ENCODE peak calls at places on chromosomes 16 and 17, in five cellular contexts. One of them, this sample, is unnamed.

GRCh38 chr16:10252155-10252554 is 69.9 kb upstream of the GRIN2A start:
- DNase-seq in H1: no peak
- DNase-seq in K562: no peak
- DNase-seq in GM12878: no peak
- DNase-seq in HepG2: no peak
- DNase-seq in this sample: no peak

GRCh38 chr16:87047221-87048037 is 269.8 kb downstream of the C16orf95 start:
- DNase-seq in H1: no peak
- DNase-seq in K562: no peak
- DNase-seq in GM12878: no peak
- DNase-seq in HepG2: no peak
- DNase-seq in this sample: no peak

GRCh38 chr17:61139219-61139618 is 260.4 kb upstream of the TBX2 start:
- DNase-seq in H1: no peak
- DNase-seq in K562: no peak
- DNase-seq in GM12878: peak; percentile 77
- DNase-seq in HepG2: no peak
- DNase-seq in this sample: no peak

GRCh38 chr17:6070280-6070894 is at the start of gene WSCD1:
- DNase-seq in H1: peak; percentile 55
- DNase-seq in K562: no peak
- DNase-seq in GM12878: no peak
- DNase-seq in HepG2: no peak
- DNase-seq in this sample: peak; percentile 60

GRCh38 chr17:59840908-59841666 is 51.7 kb downstream of the TUBD1 start:
- DNase-seq in H1: no peak
- DNase-seq in K562: no peak
- DNase-seq in GM12878: no peak
- DNase-seq in HepG2: no peak
- DNase-seq in this sample: no peak

GRCh38 chr16:57483725-57484514 is 2.4 kb downstream of the DOK4 start:
- DNase-seq in H1: no peak
- DNase-seq in K562: peak; percentile 44
- DNase-seq in GM12878: no peak
- DNase-seq in HepG2: no peak
- DNase-seq in this sample: no peak

GRCh38 chr16:49515016-49515415 is 141.4 kb downstream of the C16orf78 start:
- DNase-seq in H1: no peak
- DNase-seq in K562: no peak
- DNase-seq in GM12878: no peak
- DNase-seq in HepG2: no peak
- DNase-seq in this sample: no peak

GRCh38 chr17:28612936-28613872 is 781 bp downstream of the RSKR start:
- DNase-seq in H1: peak; percentile 71
- DNase-seq in K562: peak; percentile 65
- DNase-seq in GM12878: no peak
- DNase-seq in HepG2: peak; percentile 52
- DNase-seq in this sample: peak; percentile 82

GRCh38 chr17:17739388-17740066 is 58.3 kb downstream of the RAI1 start:
- DNase-seq in H1: no peak
- DNase-seq in K562: peak; percentile 81
- DNase-seq in GM12878: no peak
- DNase-seq in HepG2: no peak
- DNase-seq in this sample: no peak

GRCh38 chr16:57941016-57941656 is 29.8 kb downstream of the CNGB1 start:
- DNase-seq in H1: no peak
- DNase-seq in K562: no peak
- DNase-seq in GM12878: no peak
- DNase-seq in HepG2: no peak
- DNase-seq in this sample: no peak

DNA sequence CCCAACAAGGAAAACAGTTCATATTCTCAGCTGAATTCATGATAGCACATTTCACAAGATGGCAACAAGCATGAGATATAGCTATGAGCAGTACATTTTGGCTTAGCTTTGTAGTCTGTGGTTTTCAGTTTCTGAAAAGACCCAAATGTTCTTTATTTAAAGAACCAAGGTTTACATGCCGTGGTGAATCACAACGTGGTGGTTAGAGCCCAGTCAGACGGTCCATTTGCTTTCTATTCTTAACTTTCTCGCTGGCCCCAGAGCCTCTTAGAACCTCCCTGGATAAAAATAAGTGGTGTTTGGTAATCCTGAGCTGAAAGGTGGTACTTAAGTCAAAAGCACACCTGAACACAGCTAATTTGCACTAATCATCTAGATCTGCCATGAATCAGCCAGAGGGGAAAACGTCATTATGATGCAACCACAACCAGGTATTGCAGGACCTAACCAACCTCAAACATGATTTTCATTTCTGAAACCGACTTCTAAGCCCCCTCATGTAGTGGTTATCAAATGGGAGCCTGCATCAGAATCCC is 18.6 kb upstream of the HAPSTR1 start:
- DNase-seq in H1: no peak
- DNase-seq in K562: no peak
- DNase-seq in GM12878: peak; percentile 44
- DNase-seq in HepG2: no peak
- DNase-seq in this sample: no peak
- TF ChIP-seq CREB1 in H1: no peak
- TF ChIP-seq CREB1 in K562: no peak
- TF ChIP-seq CREB1 in GM12878: peak; percentile 72
- TF ChIP-seq CREB1 in HepG2: no peak
- TF ChIP-seq CREB1 in this sample: no peak

GRCh38 chr17:8436169-8436932 is 667 bp downstream of the NDEL1 start:
- DNase-seq in H1: no peak
- DNase-seq in K562: peak; percentile 22
- DNase-seq in GM12878: no peak
- DNase-seq in HepG2: peak; percentile 37
- DNase-seq in this sample: peak; percentile 83
- H3K4me1 ChIP-seq in H1: no peaks in the 10 kb centered on the region
- H3K4me1 ChIP-seq in K562: peaks cover 7% of the 10 kb centered on the region
- H3K4me1 ChIP-seq in GM12878: peaks cover 3% of the 10 kb centered on the region
- H3K4me1 ChIP-seq in HepG2: peaks cover 48% of the 10 kb centered on the region
- H3K4me1 ChIP-seq in this sample: peaks cover 7% of the 10 kb centered on the region

GRCh38 chr16:85390511-85391174 is 222.5 kb upstream of the GSE1 start:
- DNase-seq in H1: peak; percentile 42
- DNase-seq in K562: peak; percentile 90
- DNase-seq in GM12878: no peak
- DNase-seq in HepG2: peak; percentile 90
- DNase-seq in this sample: no peak
- TF ChIP-seq CREB1 in H1: no peak
- TF ChIP-seq CREB1 in K562: peak; percentile 89
- TF ChIP-seq CREB1 in GM12878: no peak
- TF ChIP-seq CREB1 in HepG2: no peak
- TF ChIP-seq CREB1 in this sample: no peak

GRCh38 chr17:79812206-79812968 is 15.5 kb upstream of the CBX8 start:
- DNase-seq in H1: peak; percentile 56
- DNase-seq in K562: no peak
- DNase-seq in GM12878: no peak
- DNase-seq in HepG2: no peak
- DNase-seq in this sample: no peak

GRCh38 chr17:79809530-79810137 is 12.8 kb upstream of the CBX8 start:
- DNase-seq in H1: peak; percentile 62
- DNase-seq in K562: no peak
- DNase-seq in GM12878: no peak
- DNase-seq in HepG2: no peak
- DNase-seq in this sample: peak; percentile 55

GRCh38 chr17:79811888-79812205 is 15.0 kb upstream of the CBX8 start:
- DNase-seq in H1: no peak
- DNase-seq in K562: no peak
- DNase-seq in GM12878: no peak
- DNase-seq in HepG2: no peak
- DNase-seq in this sample: no peak

GRCh38 chr17:79810138-79811027 is 13.5 kb upstream of the CBX8 start:
- DNase-seq in H1: peak; percentile 79
- DNase-seq in K562: peak; percentile 88
- DNase-seq in GM12878: no peak
- DNase-seq in HepG2: peak; percentile 83
- DNase-seq in this sample: peak; percentile 89

DNA sequence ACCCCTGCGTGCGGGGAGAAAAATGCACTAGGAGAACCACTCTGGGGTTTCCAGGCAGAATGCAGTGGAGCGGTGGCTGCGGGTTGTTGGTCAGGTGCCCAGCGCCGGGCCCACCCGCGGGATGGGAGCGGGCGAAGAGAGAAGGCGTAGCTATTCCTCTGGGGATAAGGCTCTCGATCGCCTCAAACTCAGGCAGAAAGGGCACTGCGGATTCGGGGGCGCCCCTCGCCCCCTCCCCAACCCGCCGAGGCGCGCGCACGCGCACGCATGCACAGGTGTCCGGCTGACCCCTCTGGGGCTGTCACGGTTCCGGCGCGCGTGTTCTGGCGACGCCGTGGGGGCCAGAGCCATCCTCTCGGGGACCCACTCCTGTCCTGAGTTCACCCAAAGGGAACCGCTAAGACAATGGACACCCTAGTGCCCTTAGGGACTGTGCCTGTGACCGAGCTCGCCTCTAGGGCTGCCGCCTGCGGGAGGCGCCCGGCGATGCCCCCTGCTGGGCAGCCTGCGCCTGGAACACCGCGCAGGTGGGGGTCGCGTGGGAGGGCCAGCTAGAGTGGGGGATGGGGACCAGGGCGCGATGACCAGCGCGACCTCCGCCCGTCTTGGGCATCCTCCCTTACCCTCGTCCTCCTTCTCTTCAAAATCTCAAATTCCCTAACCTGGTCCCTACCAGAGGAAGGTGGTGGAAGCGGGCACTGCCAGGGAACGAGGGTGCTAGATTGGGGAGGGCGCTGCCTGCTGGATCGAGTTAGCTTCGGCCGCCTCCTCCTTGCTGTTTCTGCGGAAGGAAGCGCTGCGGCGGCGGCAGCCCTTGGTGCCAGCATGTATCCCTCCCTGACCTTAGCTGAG is 14.4 kb upstream of the CBX8 start:
- DNase-seq in H1: peak; percentile 73
- DNase-seq in K562: peak; percentile 77
- DNase-seq in GM12878: no peak
- DNase-seq in HepG2: peak; percentile 64
- DNase-seq in this sample: peak; percentile 65
- H3K4me1 ChIP-seq in H1: no peaks in the 10 kb centered on the region
- H3K4me1 ChIP-seq in K562: peaks cover 81% of the 10 kb centered on the region
- H3K4me1 ChIP-seq in GM12878: peaks cover 27% of the 10 kb centered on the region
- H3K4me1 ChIP-seq in HepG2: peaks cover 42% of the 10 kb centered on the region
- H3K4me1 ChIP-seq in this sample: peaks cover 38% of the 10 kb centered on the region

GRCh38 chr17:43587647-43588046 is 41.5 kb upstream of the ETV4 start:
- DNase-seq in H1: no peak
- DNase-seq in K562: no peak
- DNase-seq in GM12878: no peak
- DNase-seq in HepG2: no peak
- DNase-seq in this sample: no peak
- TF ChIP-seq CREB1 in H1: no peak
- TF ChIP-seq CREB1 in K562: no peak
- TF ChIP-seq CREB1 in GM12878: no peak
- TF ChIP-seq CREB1 in HepG2: no peak
- TF ChIP-seq CREB1 in this sample: no peak

GRCh38 chr17:82246040-82246364 is 17.2 kb downstream of the SLC16A3 start:
- DNase-seq in H1: no peak
- DNase-seq in K562: no peak
- DNase-seq in GM12878: no peak
- DNase-seq in HepG2: no peak
- DNase-seq in this sample: no peak

GRCh38 chr17:82242977-82243647 is 14.3 kb downstream of the SLC16A3 start:
- DNase-seq in H1: no peak
- DNase-seq in K562: no peak
- DNase-seq in GM12878: no peak
- DNase-seq in HepG2: peak; percentile 84
- DNase-seq in this sample: no peak

GRCh38 chr17:82245144-82246039 is 16.6 kb downstream of the SLC16A3 start:
- DNase-seq in H1: no peak
- DNase-seq in K562: no peak
- DNase-seq in GM12878: no peak
- DNase-seq in HepG2: no peak
- DNase-seq in this sample: no peak

GRCh38 chr17:82243648-82244412 is 15.0 kb downstream of the SLC16A3 start:
- DNase-seq in H1: no peak
- DNase-seq in K562: no peak
- DNase-seq in GM12878: no peak
- DNase-seq in HepG2: no peak
- DNase-seq in this sample: no peak

GRCh38 chr17:82244413-82245140 is 15.7 kb downstream of the SLC16A3 start:
- DNase-seq in H1: no peak
- DNase-seq in K562: peak; percentile 48
- DNase-seq in GM12878: no peak
- DNase-seq in HepG2: no peak
- DNase-seq in this sample: no peak
- H3K4me1 ChIP-seq in H1: no peaks in the 10 kb centered on the region
- H3K4me1 ChIP-seq in K562: peaks cover 74% of the 10 kb centered on the region
- H3K4me1 ChIP-seq in GM12878: peaks cover 14% of the 10 kb centered on the region
- H3K4me1 ChIP-seq in HepG2: peaks cover 48% of the 10 kb centered on the region
- H3K4me1 ChIP-seq in this sample: no peaks in the 10 kb centered on the region

GRCh38 chr17:40450175-40450574 is 6.9 kb downstream of the IGFBP4 start:
- DNase-seq in H1: peak; percentile 81
- DNase-seq in K562: peak; percentile 78
- DNase-seq in GM12878: no peak
- DNase-seq in HepG2: peak; percentile 54
- DNase-seq in this sample: peak; percentile 85
- TF ChIP-seq CREB1 in H1: no peak
- TF ChIP-seq CREB1 in K562: no peak
- TF ChIP-seq CREB1 in GM12878: no peak
- TF ChIP-seq CREB1 in HepG2: no peak
- TF ChIP-seq CREB1 in this sample: no peak

GRCh38 chr16:84663433-84664101 is 15.3 kb downstream of the KLHL36 start:
- DNase-seq in H1: no peak
- DNase-seq in K562: no peak
- DNase-seq in GM12878: peak; percentile 76
- DNase-seq in HepG2: no peak
- DNase-seq in this sample: no peak

GRCh38 chr16:84659656-84660300 is 11.5 kb downstream of the KLHL36 start:
- DNase-seq in H1: no peak
- DNase-seq in K562: no peak
- DNase-seq in GM12878: no peak
- DNase-seq in HepG2: no peak
- DNase-seq in this sample: no peak

GRCh38 chr16:84660973-84661372 is 12.7 kb downstream of the KLHL36 start:
- DNase-seq in H1: no peak
- DNase-seq in K562: no peak
- DNase-seq in GM12878: no peak
- DNase-seq in HepG2: no peak
- DNase-seq in this sample: no peak

GRCh38 chr16:84661418-84662060 is 13.2 kb downstream of the KLHL36 start:
- DNase-seq in H1: no peak
- DNase-seq in K562: no peak
- DNase-seq in GM12878: no peak
- DNase-seq in HepG2: no peak
- DNase-seq in this sample: no peak

GRCh38 chr16:84662471-84662870 is 14.2 kb downstream of the KLHL36 start:
- DNase-seq in H1: no peak
- DNase-seq in K562: no peak
- DNase-seq in GM12878: no peak
- DNase-seq in HepG2: no peak
- DNase-seq in this sample: no peak
- H3K4me1 ChIP-seq in H1: peaks cover 5% of the 10 kb centered on the region
- H3K4me1 ChIP-seq in K562: peaks cover 4% of the 10 kb centered on the region
- H3K4me1 ChIP-seq in GM12878: peaks cover 22% of the 10 kb centered on the region
- H3K4me1 ChIP-seq in HepG2: no peaks in the 10 kb centered on the region
- H3K4me1 ChIP-seq in this sample: peaks cover 24% of the 10 kb centered on the region

This sample was measured in GM23338.